ENCODE peak calls at places on chromosomes 13 and 19, in five cellular contexts. D is EL; A is activated CD8-positive, alpha-beta memory T cell treated with anti-CD3 and anti-CD28 coated beads for 4 hours; R is endothelial cell; K is omental fat pad. V is an unnamed sample.

GRCh38 chr13:50033696-50034095 is 18.5 kb downstream of the KCNRG start:
- DNase-seq in K (no peak), A (no peak), R (no peak), D (peak; percentile 13), V (no peak)

GRCh38 chr19:47179643-47180310 is 49.1 kb downstream of the SAE1 start:
- DNase-seq in A (no peak), R (no peak), D (no peak), K (no peak), V (no peak)

GRCh38 chr13:113058988-113059850 is 46.4 kb upstream of the F7 start:
- DNase-seq in R (no peak), A (no peak), K (no peak), D (no peak), V (no peak)

GRCh38 chr19:24074720-24075119 is 12.3 kb upstream of the ZNF254 start:
- DNase-seq in K (no peak), A (no peak), R (no peak), D (peak; percentile 55), V (no peak)

GRCh38 chr13:21016487-21016886 is 44.9 kb downstream of the LATS2 start:
- DNase-seq in K (no peak), D (no peak), A (no peak), R (no peak), V (no peak)

GRCh38 chr13:50911051-50911690 is 1.6 kb downstream of the RNASEH2B start:
- DNase-seq in R (no peak), D (peak; percentile 15), A (no peak), K (no peak), V (peak; percentile 32)

GRCh38 chr19:46076951-46077814 is 36.4 kb upstream of the IGFL4 start:
- DNase-seq in A (no peak), R (peak; percentile 79), K (no peak), D (peak; percentile 82), V (peak; percentile 65)

GRCh38 chr13:73216381-73216831 is 157.6 kb downstream of the KLF5 start:
- DNase-seq in K (no peak), D (peak; percentile 30), R (no peak), A (no peak), V (no peak)

GRCh38 chr13:39016789-39017188 is 21.1 kb downstream of the PROSER1 start:
- DNase-seq in K (no peak), D (peak; percentile 26), A (no peak), R (no peak), V (peak; percentile 37)

GRCh38 chr19:46848389-46848788 is 2.3 kb downstream of the AP2S1 start:
- DNase-seq in R (no peak), D (no peak), K (no peak), A (no peak), V (no peak)

GRCh38 chr19:38644719-38645118 is 2.7 kb upstream of the ACTN4 start:
- DNase-seq in A (no peak), K (no peak), D (no peak), R (no peak), V (no peak)

GRCh38 chr19:54252845-54253244 is 4.2 kb downstream of the LILRB5 start:
- DNase-seq in A (no peak), R (no peak), K (no peak), D (no peak), V (no peak)

GRCh38 chr19:42401365-42402303 is 11.5 kb upstream of the CNFN start:
- DNase-seq in K (peak; percentile 95), R (peak; percentile 88), A (peak; percentile 61), D (peak; percentile 74), V (peak; percentile 80)

GRCh38 chr19:14871619-14872230 is 14.2 kb downstream of the OR7A17 start:
- DNase-seq in A (no peak), K (no peak), D (peak; percentile 6), R (no peak), V (peak; percentile 13)

GRCh38 chr13:98944336-98944735 is 33.5 kb downstream of the DOCK9 start:
- DNase-seq in R (no peak), K (no peak), A (no peak), D (no peak), V (no peak)

GRCh38 chr19:36605101-36605838 is at the start of gene ZNF382:
- DNase-seq in A (peak; percentile 75), R (peak; percentile 68), K (peak; percentile 51), D (peak; percentile 70), V (peak; percentile 93)

GRCh38 chr13:76029088-76029487 is 393.0 kb downstream of the LMO7 start:
- DNase-seq in D (no peak), A (no peak), K (no peak), R (no peak), V (no peak)

GRCh38 chr13:39767791-39768564 is 112.5 kb downstream of the COG6 start:
- DNase-seq in D (no peak), K (no peak), A (no peak), R (no peak), V (no peak)

GRCh38 chr13:60152114-60152513 is 11.6 kb downstream of the DIAPH3 start:
- DNase-seq in K (no peak), A (no peak), D (peak; percentile 17), R (no peak), V (no peak)

GRCh38 chr13:48108106-48108505 is 13.2 kb upstream of the MED4 start:
- DNase-seq in A (no peak), D (no peak), K (no peak), R (no peak), V (no peak)

GRCh38 chr13:75675421-75675820 is 39.3 kb downstream of the LMO7 start:
- DNase-seq in K (no peak), A (no peak), D (no peak), R (no peak), V (no peak)

GRCh38 chr13:114145722-114146121 is 13.3 kb upstream of the RASA3 start:
- DNase-seq in D (no peak), K (no peak), A (no peak), R (no peak), V (no peak)

GRCh38 chr13:112965573-112966115 is 3.4 kb upstream of the MCF2L start:
- DNase-seq in A (no peak), D (no peak), R (no peak), K (no peak), V (no peak)

GRCh38 chr19:45279587-45280192 is 28.6 kb downstream of the MARK4 start:
- DNase-seq in D (no peak), R (no peak), A (no peak), K (no peak), V (no peak)

GRCh38 chr19:46076031-46076880 is 35.5 kb upstream of the IGFL4 start:
- DNase-seq in D (no peak), K (no peak), A (no peak), R (no peak), V (no peak)

GRCh38 chr13:39888865-39889810 is 233.7 kb downstream of the COG6 start:
- DNase-seq in R (no peak), D (peak; percentile 25), A (no peak), K (no peak), V (no peak)

GRCh38 chr19:49343127-49343526 is 7.9 kb downstream of the CD37 start:
- DNase-seq in K (no peak), R (no peak), D (no peak), A (no peak), V (no peak)

GRCh38 chr19:15015946-15016542 is 33.2 kb upstream of the CASP14 start:
- DNase-seq in A (no peak), R (peak; percentile 61), K (no peak), D (peak; percentile 14), V (peak; percentile 53)

GRCh38 chr13:40116008-40116407 is 460.5 kb downstream of the COG6 start:
- DNase-seq in A (no peak), K (no peak), R (no peak), D (peak; percentile 78), V (peak; percentile 41)

GRCh38 chr13:106847049-106847448 is 279.1 kb upstream of the ARGLU1 start:
- DNase-seq in A (no peak), D (no peak), K (no peak), R (no peak), V (no peak)

GRCh38 chr13:82569581-82569980 is 1312.7 kb downstream of the SLITRK1 start:
- DNase-seq in R (no peak), A (no peak), K (no peak), D (no peak), V (no peak)

GRCh38 chr13:75963318-75963717 is 327.2 kb downstream of the LMO7 start:
- DNase-seq in D (no peak), A (no peak), K (no peak), R (no peak), V (no peak)

GRCh38 chr13:102983496-102983895 is 82.7 kb downstream of the SLC10A2 start:
- DNase-seq in A (no peak), D (peak; percentile 45), R (no peak), K (no peak), V (no peak)

GRCh38 chr13:30826911-30827577 is 79.0 kb upstream of the MEDAG start:
- DNase-seq in D (no peak), R (no peak), K (no peak), A (no peak), V (no peak)

GRCh38 chr13:113423225-113424170 is 29.8 kb downstream of the ADPRHL1 start:
- DNase-seq in D (no peak), A (no peak), K (no peak), R (no peak), V (no peak)

GRCh38 chr19:5514001-5514400 is 53.8 kb downstream of the TINCR start:
- DNase-seq in D (no peak), A (no peak), R (no peak), K (no peak), V (no peak)

GRCh38 chr13:50127017-50127725 is 111.9 kb downstream of the KCNRG start:
- DNase-seq in D (peak; percentile 63), R (peak; percentile 32), A (no peak), K (no peak), V (peak; percentile 54)

GRCh38 chr13:35984287-35984686 is 146.9 kb downstream of the DCLK1 start:
- DNase-seq in R (no peak), A (no peak), K (no peak), D (no peak), V (no peak)

GRCh38 chr19:10270180-10270615 is 722 bp upstream of the ICAM1 start:
- DNase-seq in A (no peak), K (peak; percentile 52), R (no peak), D (peak; percentile 62), V (peak; percentile 72)